ENCODE peak calls at places on chromosomes 6 and 20, in seven cellular contexts. One of them, this sample, is unnamed.

GRCh38 chr6:141561154-141561553 is 571.6 kb upstream of the GJE1 start:
- DNase-seq in SK-MEL-5: no peak
- DNase-seq in midbrain: no peak
- DNase-seq in naive thymus-derived CD8-positive, alpha-beta T cell: no peak
- DNase-seq in left ventricle myocardium superior: no peak
- DNase-seq in lower lobe of right lung: no peak
- DNase-seq in COR-L47: no peak
- DNase-seq in this sample: no peak

GRCh38 chr20:63101781-63102719 is 95.3 kb upstream of the BHLHE23 start:
- DNase-seq in SK-MEL-5: peak
- DNase-seq in midbrain: peak
- DNase-seq in naive thymus-derived CD8-positive, alpha-beta T cell: peak
- DNase-seq in left ventricle myocardium superior: peak
- DNase-seq in lower lobe of right lung: peak
- DNase-seq in COR-L47: peak
- DNase-seq in this sample: peak

GRCh38 chr20:400451-401275 is 7.4 kb upstream of the RBCK1 start:
- DNase-seq in SK-MEL-5: no peak
- DNase-seq in midbrain: peak
- DNase-seq in naive thymus-derived CD8-positive, alpha-beta T cell: no peak
- DNase-seq in left ventricle myocardium superior: no peak
- DNase-seq in lower lobe of right lung: no peak
- DNase-seq in COR-L47: no peak
- DNase-seq in this sample: no peak

GRCh38 chr6:142897659-142898058 is 47.3 kb downstream of the HIVEP2 start:
- DNase-seq in SK-MEL-5: no peak
- DNase-seq in midbrain: no peak
- DNase-seq in naive thymus-derived CD8-positive, alpha-beta T cell: no peak
- DNase-seq in left ventricle myocardium superior: no peak
- DNase-seq in lower lobe of right lung: no peak
- DNase-seq in COR-L47: no peak
- DNase-seq in this sample: no peak

GRCh38 chr6:15901141-15902115 is 227.5 kb upstream of the MYLIP start:
- DNase-seq in SK-MEL-5: peak
- DNase-seq in midbrain: no peak
- DNase-seq in naive thymus-derived CD8-positive, alpha-beta T cell: no peak
- DNase-seq in left ventricle myocardium superior: no peak
- DNase-seq in lower lobe of right lung: no peak
- DNase-seq in COR-L47: no peak
- DNase-seq in this sample: no peak

GRCh38 chr20:34365765-34366213 is 2.7 kb downstream of the ITCH start:
- DNase-seq in SK-MEL-5: no peak
- DNase-seq in midbrain: no peak
- DNase-seq in naive thymus-derived CD8-positive, alpha-beta T cell: no peak
- DNase-seq in left ventricle myocardium superior: no peak
- DNase-seq in lower lobe of right lung: no peak
- DNase-seq in COR-L47: no peak
- DNase-seq in this sample: no peak

GRCh38 chr6:80132942-80133517 is 26.6 kb downstream of the BCKDHB start:
- DNase-seq in SK-MEL-5: peak
- DNase-seq in midbrain: peak
- DNase-seq in naive thymus-derived CD8-positive, alpha-beta T cell: peak
- DNase-seq in left ventricle myocardium superior: peak
- DNase-seq in lower lobe of right lung: peak
- DNase-seq in COR-L47: peak
- DNase-seq in this sample: no peak

GRCh38 chr6:63553208-63553607 is 19.1 kb upstream of the LOC128125822 start:
- DNase-seq in SK-MEL-5: no peak
- DNase-seq in midbrain: no peak
- DNase-seq in naive thymus-derived CD8-positive, alpha-beta T cell: no peak
- DNase-seq in left ventricle myocardium superior: no peak
- DNase-seq in lower lobe of right lung: no peak
- DNase-seq in COR-L47: no peak
- DNase-seq in this sample: no peak

GRCh38 chr20:50675671-50676376 is 15.5 kb downstream of the RIPOR3 start:
- DNase-seq in SK-MEL-5: peak
- DNase-seq in midbrain: no peak
- DNase-seq in naive thymus-derived CD8-positive, alpha-beta T cell: no peak
- DNase-seq in left ventricle myocardium superior: no peak
- DNase-seq in lower lobe of right lung: no peak
- DNase-seq in COR-L47: no peak
- DNase-seq in this sample: no peak

GRCh38 chr6:95352064-95352463 is 225.3 kb upstream of the MANEA start:
- DNase-seq in SK-MEL-5: peak
- DNase-seq in midbrain: no peak
- DNase-seq in naive thymus-derived CD8-positive, alpha-beta T cell: no peak
- DNase-seq in left ventricle myocardium superior: no peak
- DNase-seq in lower lobe of right lung: no peak
- DNase-seq in COR-L47: peak
- DNase-seq in this sample: no peak

GRCh38 chr20:43971233-43971632 is 56.6 kb downstream of the TOX2 start:
- DNase-seq in SK-MEL-5: no peak
- DNase-seq in midbrain: no peak
- DNase-seq in naive thymus-derived CD8-positive, alpha-beta T cell: no peak
- DNase-seq in left ventricle myocardium superior: no peak
- DNase-seq in lower lobe of right lung: no peak
- DNase-seq in COR-L47: no peak
- DNase-seq in this sample: no peak

GRCh38 chr6:135372758-135373157 is 124.8 kb downstream of the AHI1 start:
- DNase-seq in SK-MEL-5: no peak
- DNase-seq in midbrain: no peak
- DNase-seq in naive thymus-derived CD8-positive, alpha-beta T cell: no peak
- DNase-seq in left ventricle myocardium superior: no peak
- DNase-seq in lower lobe of right lung: no peak
- DNase-seq in COR-L47: no peak
- DNase-seq in this sample: no peak

GRCh38 chr6:154410619-154411044 is 54.0 kb upstream of the IPCEF1 start:
- DNase-seq in SK-MEL-5: peak
- DNase-seq in midbrain: peak
- DNase-seq in naive thymus-derived CD8-positive, alpha-beta T cell: no peak
- DNase-seq in left ventricle myocardium superior: no peak
- DNase-seq in lower lobe of right lung: no peak
- DNase-seq in COR-L47: no peak
- DNase-seq in this sample: no peak

GRCh38 chr6:118320652-118321051 is 227.4 kb upstream of the PLN start:
- DNase-seq in SK-MEL-5: no peak
- DNase-seq in midbrain: no peak
- DNase-seq in naive thymus-derived CD8-positive, alpha-beta T cell: no peak
- DNase-seq in left ventricle myocardium superior: no peak
- DNase-seq in lower lobe of right lung: no peak
- DNase-seq in COR-L47: peak
- DNase-seq in this sample: no peak

GRCh38 chr6:123074616-123075015 is 78.6 kb downstream of the CLVS2 start:
- DNase-seq in SK-MEL-5: no peak
- DNase-seq in midbrain: no peak
- DNase-seq in naive thymus-derived CD8-positive, alpha-beta T cell: no peak
- DNase-seq in left ventricle myocardium superior: no peak
- DNase-seq in lower lobe of right lung: no peak
- DNase-seq in COR-L47: no peak
- DNase-seq in this sample: no peak

GRCh38 chr6:109595998-109596397 is 95.0 kb downstream of the AK9 start:
- DNase-seq in SK-MEL-5: peak
- DNase-seq in midbrain: no peak
- DNase-seq in naive thymus-derived CD8-positive, alpha-beta T cell: no peak
- DNase-seq in left ventricle myocardium superior: no peak
- DNase-seq in lower lobe of right lung: no peak
- DNase-seq in COR-L47: no peak
- DNase-seq in this sample: no peak

GRCh38 chr20:31602430-31602778 is 2.7 kb upstream of the ID1 start:
- DNase-seq in SK-MEL-5: no peak
- DNase-seq in midbrain: no peak
- DNase-seq in naive thymus-derived CD8-positive, alpha-beta T cell: no peak
- DNase-seq in left ventricle myocardium superior: no peak
- DNase-seq in lower lobe of right lung: no peak
- DNase-seq in COR-L47: no peak
- DNase-seq in this sample: no peak

GRCh38 chr6:45445749-45446454 is 68.2 kb upstream of the SUPT3H start:
- DNase-seq in SK-MEL-5: peak
- DNase-seq in midbrain: peak
- DNase-seq in naive thymus-derived CD8-positive, alpha-beta T cell: no peak
- DNase-seq in left ventricle myocardium superior: peak
- DNase-seq in lower lobe of right lung: peak
- DNase-seq in COR-L47: peak
- DNase-seq in this sample: peak

GRCh38 chr6:36577298-36577697 is 16.9 kb upstream of the SRSF3 start:
- DNase-seq in SK-MEL-5: no peak
- DNase-seq in midbrain: no peak
- DNase-seq in naive thymus-derived CD8-positive, alpha-beta T cell: no peak
- DNase-seq in left ventricle myocardium superior: no peak
- DNase-seq in lower lobe of right lung: no peak
- DNase-seq in COR-L47: no peak
- DNase-seq in this sample: no peak